ENCODE peak calls at places on chromosomes 11 and 22, in four cellular contexts. One of them, this sample, is unnamed.

GRCh38 chr11:60504219-60504618 is 11.0 kb upstream of the MS4A13 start:
- DNase-seq in ovary: no peak
- DNase-seq in cardiac muscle cell: no peak
- DNase-seq in upper lobe of left lung: no peak
- DNase-seq in this sample: no peak

GRCh38 chr22:22463855-22464540 is 44.5 kb downstream of the ZNF280B start:
- DNase-seq in ovary: no peak
- DNase-seq in cardiac muscle cell: peak
- DNase-seq in upper lobe of left lung: peak
- DNase-seq in this sample: no peak

GRCh38 chr22:17922925-17923898 is 101.1 kb downstream of the MICAL3 start:
- DNase-seq in ovary: peak
- DNase-seq in cardiac muscle cell: peak
- DNase-seq in upper lobe of left lung: no peak
- DNase-seq in this sample: no peak

GRCh38 chr11:64644348-64645242 is 53.6 kb downstream of the SLC22A12 start:
- DNase-seq in ovary: no peak
- DNase-seq in cardiac muscle cell: peak
- DNase-seq in upper lobe of left lung: no peak
- DNase-seq in this sample: no peak

GRCh38 chr11:115226556-115226955 is 277.7 kb downstream of the CADM1 start:
- DNase-seq in ovary: no peak
- DNase-seq in cardiac muscle cell: peak
- DNase-seq in upper lobe of left lung: no peak
- DNase-seq in this sample: no peak

GRCh38 chr22:43110444-43110926 is at the start of gene BIK:
- DNase-seq in ovary: peak
- DNase-seq in cardiac muscle cell: peak
- DNase-seq in upper lobe of left lung: peak
- DNase-seq in this sample: no peak

GRCh38 chr11:29319231-29319630 is 697.6 kb downstream of the KCNA4 start:
- DNase-seq in ovary: no peak
- DNase-seq in cardiac muscle cell: no peak
- DNase-seq in upper lobe of left lung: no peak
- DNase-seq in this sample: no peak

GRCh38 chr11:18540207-18541009 is 13.7 kb upstream of the TSG101 start:
- DNase-seq in ovary: no peak
- DNase-seq in cardiac muscle cell: peak
- DNase-seq in upper lobe of left lung: no peak
- DNase-seq in this sample: no peak

GRCh38 chr11:19602406-19602805 is 110.2 kb upstream of the NAV2 start:
- DNase-seq in ovary: no peak
- DNase-seq in cardiac muscle cell: no peak
- DNase-seq in upper lobe of left lung: no peak
- DNase-seq in this sample: no peak

GRCh38 chr22:45472426-45472825 is 30.3 kb upstream of the FBLN1 start:
- DNase-seq in ovary: peak
- DNase-seq in cardiac muscle cell: no peak
- DNase-seq in upper lobe of left lung: no peak
- DNase-seq in this sample: no peak

GRCh38 chr11:131692151-131692550 is 321.7 kb downstream of the NTM start:
- DNase-seq in ovary: no peak
- DNase-seq in cardiac muscle cell: no peak
- DNase-seq in upper lobe of left lung: no peak
- DNase-seq in this sample: no peak

GRCh38 chr11:3340025-3340424 is 38.9 kb downstream of the ZNF195 start:
- DNase-seq in ovary: no peak
- DNase-seq in cardiac muscle cell: peak
- DNase-seq in upper lobe of left lung: no peak
- DNase-seq in this sample: no peak

GRCh38 chr22:34608716-34609115 is 457.2 kb upstream of the ISX start:
- DNase-seq in ovary: no peak
- DNase-seq in cardiac muscle cell: no peak
- DNase-seq in upper lobe of left lung: no peak
- DNase-seq in this sample: no peak

GRCh38 chr11:369336-370018 is at the start of gene B4GALNT4:
- DNase-seq in ovary: peak
- DNase-seq in cardiac muscle cell: peak
- DNase-seq in upper lobe of left lung: no peak
- DNase-seq in this sample: peak

GRCh38 chr22:22558972-22559603 is at the start of gene PRAME:
- DNase-seq in ovary: peak
- DNase-seq in cardiac muscle cell: peak
- DNase-seq in upper lobe of left lung: no peak
- DNase-seq in this sample: peak

GRCh38 chr11:38019072-38019775 is 1421.2 kb upstream of the RAG2 start:
- DNase-seq in ovary: no peak
- DNase-seq in cardiac muscle cell: peak
- DNase-seq in upper lobe of left lung: no peak
- DNase-seq in this sample: no peak

GRCh38 chr11:120523196-120523595 is 11.6 kb downstream of the GRIK4 start:
- DNase-seq in ovary: peak
- DNase-seq in cardiac muscle cell: no peak
- DNase-seq in upper lobe of left lung: no peak
- DNase-seq in this sample: no peak

GRCh38 chr11:127632971-127633680 is 632.6 kb upstream of the KIRREL3 start:
- DNase-seq in ovary: no peak
- DNase-seq in cardiac muscle cell: no peak
- DNase-seq in upper lobe of left lung: no peak
- DNase-seq in this sample: no peak

GRCh38 chr11:16979708-16980622 is 34.2 kb downstream of the PLEKHA7 start:
- DNase-seq in ovary: no peak
- DNase-seq in cardiac muscle cell: no peak
- DNase-seq in upper lobe of left lung: no peak
- DNase-seq in this sample: no peak

GRCh38 chr11:2549876-2550605 is 105.2 kb downstream of the KCNQ1 start:
- DNase-seq in ovary: peak
- DNase-seq in cardiac muscle cell: peak
- DNase-seq in upper lobe of left lung: no peak
- DNase-seq in this sample: no peak

GRCh38 chr11:110479445-110480101 is 49.8 kb downstream of the FDX1 start:
- DNase-seq in ovary: no peak
- DNase-seq in cardiac muscle cell: peak
- DNase-seq in upper lobe of left lung: no peak
- DNase-seq in this sample: no peak

GRCh38 chr22:27278986-27279385 is 522.6 kb downstream of the MN1 start:
- DNase-seq in ovary: no peak
- DNase-seq in cardiac muscle cell: no peak
- DNase-seq in upper lobe of left lung: no peak
- DNase-seq in this sample: no peak

GRCh38 chr11:115698243-115698642 is 194.0 kb upstream of the CADM1 start:
- DNase-seq in ovary: no peak
- DNase-seq in cardiac muscle cell: no peak
- DNase-seq in upper lobe of left lung: no peak
- DNase-seq in this sample: no peak

GRCh38 chr11:6988506-6988905 is 31.6 kb downstream of the ZNF214 start:
- DNase-seq in ovary: no peak
- DNase-seq in cardiac muscle cell: no peak
- DNase-seq in upper lobe of left lung: no peak
- DNase-seq in this sample: no peak

GRCh38 chr11:122723576-122723975 is 68.1 kb downstream of the UBASH3B start:
- DNase-seq in ovary: no peak
- DNase-seq in cardiac muscle cell: no peak
- DNase-seq in upper lobe of left lung: no peak
- DNase-seq in this sample: no peak

GRCh38 chr22:36765943-36766450 is 9.9 kb downstream of the IFT27 start:
- DNase-seq in ovary: no peak
- DNase-seq in cardiac muscle cell: peak
- DNase-seq in upper lobe of left lung: no peak
- DNase-seq in this sample: no peak

GRCh38 chr11:7451520-7451919 is 33.8 kb upstream of the OLFML1 start:
- DNase-seq in ovary: no peak
- DNase-seq in cardiac muscle cell: no peak
- DNase-seq in upper lobe of left lung: no peak
- DNase-seq in this sample: no peak

GRCh38 chr22:44387486-44387885 is 74.7 kb upstream of the SHISAL1 start:
- DNase-seq in ovary: no peak
- DNase-seq in cardiac muscle cell: no peak
- DNase-seq in upper lobe of left lung: no peak
- DNase-seq in this sample: no peak

GRCh38 chr11:95937358-95937757 is 13.5 kb upstream of the MTMR2 start:
- DNase-seq in ovary: no peak
- DNase-seq in cardiac muscle cell: peak
- DNase-seq in upper lobe of left lung: no peak
- DNase-seq in this sample: no peak

GRCh38 chr11:77619576-77620198 is 17.9 kb downstream of the CLNS1A start:
- DNase-seq in ovary: no peak
- DNase-seq in cardiac muscle cell: peak
- DNase-seq in upper lobe of left lung: no peak
- DNase-seq in this sample: no peak

GRCh38 chr11:73875840-73876239 is 806 bp downstream of the COA4 start:
- DNase-seq in ovary: no peak
- DNase-seq in cardiac muscle cell: no peak
- DNase-seq in upper lobe of left lung: no peak
- DNase-seq in this sample: no peak

GRCh38 chr11:78313181-78313788 is 104.3 kb downstream of the GAB2 start:
- DNase-seq in ovary: no peak
- DNase-seq in cardiac muscle cell: peak
- DNase-seq in upper lobe of left lung: no peak
- DNase-seq in this sample: no peak

GRCh38 chr11:69934861-69935494 is 115.8 kb upstream of the FGF3 start:
- DNase-seq in ovary: peak
- DNase-seq in cardiac muscle cell: no peak
- DNase-seq in upper lobe of left lung: no peak
- DNase-seq in this sample: no peak

GRCh38 chr11:3022982-3023381 is 30.9 kb upstream of the NAP1L4 start:
- DNase-seq in ovary: no peak
- DNase-seq in cardiac muscle cell: peak
- DNase-seq in upper lobe of left lung: no peak
- DNase-seq in this sample: no peak

DNA sequence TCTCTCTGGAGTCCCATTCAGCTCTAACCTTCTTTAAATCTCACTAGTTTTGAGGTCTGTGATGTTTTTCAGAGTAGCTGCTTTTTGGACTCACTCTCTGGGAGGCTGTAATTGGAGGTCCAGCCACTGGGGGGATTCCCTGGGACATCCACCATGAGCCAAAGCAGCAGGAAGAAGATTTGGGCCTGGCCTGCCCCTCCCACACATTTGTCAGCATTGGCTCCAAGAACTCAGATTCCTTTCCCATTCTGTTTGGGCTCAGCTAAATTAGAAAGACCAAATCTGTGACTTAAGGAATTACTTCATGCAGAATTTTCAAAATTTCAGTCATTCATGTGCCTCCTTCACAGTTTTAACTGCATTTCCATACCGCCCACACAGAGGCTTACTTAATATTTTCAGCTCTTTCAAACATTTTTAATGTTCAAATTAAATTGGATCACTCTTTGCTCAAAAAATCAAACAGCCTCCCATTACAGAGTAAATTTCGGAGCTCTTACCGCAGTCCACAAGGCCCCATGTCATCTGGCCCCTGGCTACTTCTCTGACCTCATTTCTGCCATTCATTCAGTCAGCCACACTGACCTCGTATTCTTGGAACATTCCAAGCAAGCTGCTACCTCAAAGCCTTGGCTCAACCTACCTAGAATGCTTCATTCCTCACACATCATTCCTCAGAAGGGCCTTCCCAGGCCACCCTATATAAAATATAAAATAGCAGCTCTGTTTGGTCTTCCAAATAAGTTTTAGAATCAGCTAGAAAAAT is 54.5 kb upstream of the RRAS2 start:
- DNase-seq in ovary: peak
- DNase-seq in cardiac muscle cell: peak
- DNase-seq in upper lobe of left lung: no peak
- DNase-seq in this sample: no peak
- TF ChIP-seq CTCF in ovary: no peak
- TF ChIP-seq CTCF in cardiac muscle cell: peak
- TF ChIP-seq CTCF in upper lobe of left lung: no peak
- TF ChIP-seq CTCF in this sample: peak

GRCh38 chr11:35373284-35373933 is 45.9 kb downstream of the SLC1A2 start:
- DNase-seq in ovary: no peak
- DNase-seq in cardiac muscle cell: no peak
- DNase-seq in upper lobe of left lung: no peak
- DNase-seq in this sample: no peak
- TF ChIP-seq CTCF in ovary: no peak
- TF ChIP-seq CTCF in cardiac muscle cell: no peak
- TF ChIP-seq CTCF in upper lobe of left lung: no peak
- TF ChIP-seq CTCF in this sample: no peak

DNA sequence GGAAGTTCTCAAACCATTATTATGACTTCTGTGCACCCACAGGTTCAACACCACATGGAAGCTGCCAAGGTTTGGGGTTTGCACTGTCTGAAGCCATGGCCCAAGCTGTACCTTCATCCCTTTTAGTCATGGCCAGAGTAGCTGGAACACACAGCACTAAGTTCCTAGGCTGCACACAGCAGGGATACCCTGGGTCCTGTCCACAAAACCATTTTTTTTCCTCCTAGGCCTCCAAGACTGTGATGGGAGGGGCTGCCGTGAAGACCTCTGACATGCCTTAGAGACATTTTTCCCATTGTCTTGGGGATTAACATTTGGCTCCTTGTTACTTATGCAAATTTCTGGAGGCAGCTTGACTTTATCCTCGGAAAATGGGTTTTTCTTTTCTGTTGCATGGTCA is 42.7 kb downstream of the DDIAS start:
- DNase-seq in ovary: no peak
- DNase-seq in cardiac muscle cell: no peak
- DNase-seq in upper lobe of left lung: no peak
- DNase-seq in this sample: no peak
- TF ChIP-seq CTCF in ovary: no peak
- TF ChIP-seq CTCF in cardiac muscle cell: no peak
- TF ChIP-seq CTCF in upper lobe of left lung: no peak
- TF ChIP-seq CTCF in this sample: no peak

GRCh38 chr11:68076371-68077042 is 37.7 kb downstream of the TCIRG1 start:
- DNase-seq in ovary: no peak
- DNase-seq in cardiac muscle cell: no peak
- DNase-seq in upper lobe of left lung: no peak
- DNase-seq in this sample: no peak
- TF ChIP-seq CTCF in ovary: no peak
- TF ChIP-seq CTCF in cardiac muscle cell: peak
- TF ChIP-seq CTCF in upper lobe of left lung: no peak
- TF ChIP-seq CTCF in this sample: peak

DNA sequence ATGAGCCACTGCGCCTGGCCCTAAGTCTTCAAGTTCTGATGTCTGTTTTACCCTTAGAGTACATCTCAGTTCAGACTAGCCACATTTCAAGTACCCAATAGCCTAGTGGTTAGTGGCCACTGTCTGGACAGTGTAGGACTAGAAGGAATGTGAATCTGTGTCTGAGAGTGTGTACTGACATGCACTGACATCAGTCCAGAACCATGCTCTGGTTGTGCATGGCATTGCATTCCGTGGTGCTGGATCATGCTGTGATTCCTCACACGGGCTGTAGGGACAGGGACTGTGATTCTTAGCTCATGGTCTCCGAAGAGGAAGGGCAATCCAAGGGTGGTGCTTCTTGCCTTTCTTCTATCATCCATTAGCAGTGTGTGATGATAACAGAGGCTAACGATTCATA is 41.1 kb downstream of the AMOTL1 start:
- DNase-seq in ovary: no peak
- DNase-seq in cardiac muscle cell: no peak
- DNase-seq in upper lobe of left lung: no peak
- DNase-seq in this sample: no peak
- TF ChIP-seq CTCF in ovary: no peak
- TF ChIP-seq CTCF in cardiac muscle cell: no peak
- TF ChIP-seq CTCF in upper lobe of left lung: no peak
- TF ChIP-seq CTCF in this sample: peak

GRCh38 chr11:84800755-84801346 is 826.3 kb downstream of the DLG2 start:
- DNase-seq in ovary: no peak
- DNase-seq in cardiac muscle cell: peak
- DNase-seq in upper lobe of left lung: no peak
- DNase-seq in this sample: no peak
- TF ChIP-seq CTCF in ovary: no peak
- TF ChIP-seq CTCF in cardiac muscle cell: no peak
- TF ChIP-seq CTCF in upper lobe of left lung: no peak
- TF ChIP-seq CTCF in this sample: peak

GRCh38 chr11:111782109-111782784 is 16.1 kb upstream of the PPP2R1B start:
- DNase-seq in ovary: no peak
- DNase-seq in cardiac muscle cell: no peak
- DNase-seq in upper lobe of left lung: no peak
- DNase-seq in this sample: no peak
- TF ChIP-seq CTCF in ovary: no peak
- TF ChIP-seq CTCF in cardiac muscle cell: no peak
- TF ChIP-seq CTCF in upper lobe of left lung: no peak
- TF ChIP-seq CTCF in this sample: no peak